ENCODE peak calls at places on chromosomes 13 and 19, in eight cellular contexts. One of them, this sample, is unnamed.

GRCh38 chr13:18948012-18948663 is 233.5 kb downstream of the TUBA3C start:
- DNase-seq in sigmoid colon: no peak
- DNase-seq in stomach: no peak
- DNase-seq in HCT116: no peak
- DNase-seq in breast epithelium: no peak
- DNase-seq in GM12878: no peak
- DNase-seq in endothelial cell of umbilical vein: no peak
- DNase-seq in GM23338: no peak
- DNase-seq in this sample: no peak

GRCh38 chr13:43572601-43573360 is 214.0 kb downstream of the ENOX1 start:
- DNase-seq in stomach: no peak
- DNase-seq in endothelial cell of umbilical vein: no peak
- DNase-seq in GM23338: no peak
- DNase-seq in GM12878: no peak
- DNase-seq in breast epithelium: no peak
- DNase-seq in HCT116: no peak
- DNase-seq in sigmoid colon: no peak
- DNase-seq in this sample: peak; percentile 45

GRCh38 chr13:84609716-84610115 is 727.4 kb upstream of the SLITRK1 start:
- DNase-seq in GM23338: no peak
- DNase-seq in stomach: no peak
- DNase-seq in HCT116: no peak
- DNase-seq in sigmoid colon: no peak
- DNase-seq in endothelial cell of umbilical vein: no peak
- DNase-seq in breast epithelium: no peak
- DNase-seq in GM12878: no peak
- DNase-seq in this sample: no peak

GRCh38 chr13:21297914-21298831 is 121.7 kb downstream of the MRPL57 start:
- DNase-seq in endothelial cell of umbilical vein: peak; percentile 90
- DNase-seq in breast epithelium: peak; percentile 72
- DNase-seq in GM12878: peak; percentile 67
- DNase-seq in stomach: peak; percentile 86
- DNase-seq in GM23338: peak; percentile 97
- DNase-seq in sigmoid colon: peak; percentile 90
- DNase-seq in HCT116: peak; percentile 86
- DNase-seq in this sample: peak; percentile 92

GRCh38 chr19:12969292-12969988 is at the start of gene DAND5:
- DNase-seq in GM23338: peak; percentile 34
- DNase-seq in stomach: peak; percentile 65
- DNase-seq in breast epithelium: no peak
- DNase-seq in GM12878: no peak
- DNase-seq in HCT116: no peak
- DNase-seq in endothelial cell of umbilical vein: no peak
- DNase-seq in sigmoid colon: peak; percentile 89
- DNase-seq in this sample: no peak

GRCh38 chr13:100510208-100510997 is 78.2 kb downstream of the GGACT start:
- DNase-seq in breast epithelium: no peak
- DNase-seq in stomach: no peak
- DNase-seq in GM12878: no peak
- DNase-seq in sigmoid colon: no peak
- DNase-seq in GM23338: peak; percentile 71
- DNase-seq in endothelial cell of umbilical vein: no peak
- DNase-seq in HCT116: no peak
- DNase-seq in this sample: no peak

GRCh38 chr13:74708629-74709028 is 574.4 kb upstream of the KLF12 start:
- DNase-seq in GM23338: no peak
- DNase-seq in sigmoid colon: no peak
- DNase-seq in HCT116: no peak
- DNase-seq in breast epithelium: no peak
- DNase-seq in GM12878: no peak
- DNase-seq in endothelial cell of umbilical vein: no peak
- DNase-seq in stomach: no peak
- DNase-seq in this sample: no peak

GRCh38 chr13:91399189-91400093 is 1.0 kb downstream of the GPC5 start:
- DNase-seq in breast epithelium: no peak
- DNase-seq in GM12878: no peak
- DNase-seq in endothelial cell of umbilical vein: no peak
- DNase-seq in HCT116: no peak
- DNase-seq in sigmoid colon: no peak
- DNase-seq in stomach: no peak
- DNase-seq in GM23338: peak; percentile 43
- DNase-seq in this sample: no peak

GRCh38 chr13:79287994-79288795 is 117.9 kb downstream of the RBM26 start:
- DNase-seq in sigmoid colon: no peak
- DNase-seq in GM23338: peak; percentile 89
- DNase-seq in breast epithelium: no peak
- DNase-seq in HCT116: no peak
- DNase-seq in endothelial cell of umbilical vein: no peak
- DNase-seq in stomach: no peak
- DNase-seq in GM12878: no peak
- DNase-seq in this sample: no peak

GRCh38 chr13:109256866-109257760 is 529.3 kb downstream of the IRS2 start:
- DNase-seq in sigmoid colon: no peak
- DNase-seq in breast epithelium: no peak
- DNase-seq in HCT116: peak; percentile 78
- DNase-seq in GM12878: no peak
- DNase-seq in endothelial cell of umbilical vein: peak; percentile 42
- DNase-seq in stomach: no peak
- DNase-seq in GM23338: peak; percentile 21
- DNase-seq in this sample: no peak

GRCh38 chr19:3554254-3555083 is 2.9 kb downstream of the MFSD12 start:
- DNase-seq in stomach: no peak
- DNase-seq in HCT116: no peak
- DNase-seq in sigmoid colon: no peak
- DNase-seq in GM12878: no peak
- DNase-seq in endothelial cell of umbilical vein: no peak
- DNase-seq in GM23338: no peak
- DNase-seq in breast epithelium: no peak
- DNase-seq in this sample: no peak

GRCh38 chr19:646798-647565 is 7.3 kb downstream of the FGF22 start:
- DNase-seq in HCT116: no peak
- DNase-seq in sigmoid colon: no peak
- DNase-seq in GM23338: no peak
- DNase-seq in GM12878: no peak
- DNase-seq in breast epithelium: no peak
- DNase-seq in endothelial cell of umbilical vein: no peak
- DNase-seq in stomach: no peak
- DNase-seq in this sample: no peak

GRCh38 chr13:47990920-47991466 is 10.1 kb downstream of the SUCLA2 start:
- DNase-seq in sigmoid colon: no peak
- DNase-seq in HCT116: no peak
- DNase-seq in GM23338: no peak
- DNase-seq in breast epithelium: no peak
- DNase-seq in GM12878: no peak
- DNase-seq in endothelial cell of umbilical vein: no peak
- DNase-seq in stomach: no peak
- DNase-seq in this sample: no peak

GRCh38 chr19:37654118-37654517 is 1.1 kb downstream of the ZFP30 start:
- DNase-seq in breast epithelium: no peak
- DNase-seq in GM23338: no peak
- DNase-seq in endothelial cell of umbilical vein: no peak
- DNase-seq in GM12878: no peak
- DNase-seq in HCT116: no peak
- DNase-seq in stomach: no peak
- DNase-seq in sigmoid colon: no peak
- DNase-seq in this sample: no peak
- H3K4me3 ChIP-seq in breast epithelium: peak overlapping the region; percentile 56
- H3K4me3 ChIP-seq in GM23338: peak overlapping the region; percentile 88
- H3K4me3 ChIP-seq in endothelial cell of umbilical vein: peak overlapping the region; percentile 65
- H3K4me3 ChIP-seq in GM12878: peak overlapping the region; percentile 80
- H3K4me3 ChIP-seq in HCT116: peak overlapping the region; percentile 70
- H3K4me3 ChIP-seq in stomach: peak overlapping the region; percentile 71
- H3K4me3 ChIP-seq in sigmoid colon: peak overlapping the region; percentile 72
- H3K4me3 ChIP-seq in this sample: peak overlapping the region; percentile 71

GRCh38 chr13:44842158-44842557 is 147.1 kb downstream of the NUFIP1 start:
- DNase-seq in HCT116: no peak
- DNase-seq in stomach: no peak
- DNase-seq in GM12878: no peak
- DNase-seq in breast epithelium: no peak
- DNase-seq in endothelial cell of umbilical vein: peak; percentile 75
- DNase-seq in GM23338: no peak
- DNase-seq in sigmoid colon: no peak
- DNase-seq in this sample: no peak
- TF ChIP-seq POLR2AphosphoS5 in HCT116: no peak
- TF ChIP-seq POLR2AphosphoS5 in stomach: no peak
- TF ChIP-seq POLR2AphosphoS5 in GM12878: no peak
- TF ChIP-seq POLR2AphosphoS5 in breast epithelium: no peak
- TF ChIP-seq POLR2AphosphoS5 in endothelial cell of umbilical vein: no peak
- TF ChIP-seq POLR2AphosphoS5 in GM23338: no peak
- TF ChIP-seq POLR2AphosphoS5 in sigmoid colon: no peak
- TF ChIP-seq POLR2AphosphoS5 in this sample: no peak

GRCh38 chr19:48966541-48967345 is 1.6 kb downstream of the FTL start:
- DNase-seq in endothelial cell of umbilical vein: no peak
- DNase-seq in GM12878: no peak
- DNase-seq in GM23338: no peak
- DNase-seq in HCT116: no peak
- DNase-seq in sigmoid colon: no peak
- DNase-seq in stomach: no peak
- DNase-seq in breast epithelium: no peak
- DNase-seq in this sample: no peak

GRCh38 chr19:48965806-48966540 is 864 bp downstream of the FTL start:
- DNase-seq in GM12878: peak; percentile 72
- DNase-seq in stomach: peak; percentile 87
- DNase-seq in breast epithelium: peak; percentile 83
- DNase-seq in endothelial cell of umbilical vein: peak; percentile 85
- DNase-seq in HCT116: peak; percentile 73
- DNase-seq in GM23338: peak; percentile 93
- DNase-seq in sigmoid colon: peak; percentile 94
- DNase-seq in this sample: peak; percentile 97

GRCh38 chr19:48968813-48969218 is 3.7 kb downstream of the FTL start:
- DNase-seq in breast epithelium: no peak
- DNase-seq in HCT116: no peak
- DNase-seq in sigmoid colon: peak; percentile 63
- DNase-seq in GM23338: no peak
- DNase-seq in stomach: no peak
- DNase-seq in endothelial cell of umbilical vein: no peak
- DNase-seq in GM12878: no peak
- DNase-seq in this sample: no peak

GRCh38 chr19:48968179-48968661 is 3.1 kb downstream of the FTL start:
- DNase-seq in sigmoid colon: no peak
- DNase-seq in GM23338: no peak
- DNase-seq in stomach: no peak
- DNase-seq in GM12878: no peak
- DNase-seq in breast epithelium: no peak
- DNase-seq in endothelial cell of umbilical vein: no peak
- DNase-seq in HCT116: no peak
- DNase-seq in this sample: no peak

GRCh38 chr19:48967346-48968178 is 2.5 kb downstream of the FTL start:
- DNase-seq in HCT116: no peak
- DNase-seq in breast epithelium: no peak
- DNase-seq in endothelial cell of umbilical vein: no peak
- DNase-seq in GM12878: no peak
- DNase-seq in stomach: no peak
- DNase-seq in GM23338: no peak
- DNase-seq in sigmoid colon: peak; percentile 77
- DNase-seq in this sample: no peak
- H3K27ac ChIP-seq in HCT116: peak overlapping the region; percentile 75
- H3K27ac ChIP-seq in breast epithelium: peak overlapping the region; percentile 93
- H3K27ac ChIP-seq in endothelial cell of umbilical vein: no peak overlapping the region
- H3K27ac ChIP-seq in GM12878: peak overlapping the region; percentile 61
- H3K27ac ChIP-seq in stomach: peak overlapping the region; percentile 97
- H3K27ac ChIP-seq in GM23338: peak overlapping the region; percentile 55
- H3K27ac ChIP-seq in sigmoid colon: peak overlapping the region; percentile 97
- H3K27ac ChIP-seq in this sample: peak overlapping the region; percentile 93

GRCh38 chr19:49439841-49440240 is 1.5 kb downstream of the SLC17A7 start:
- DNase-seq in sigmoid colon: no peak
- DNase-seq in GM23338: no peak
- DNase-seq in breast epithelium: no peak
- DNase-seq in endothelial cell of umbilical vein: no peak
- DNase-seq in stomach: no peak
- DNase-seq in HCT116: no peak
- DNase-seq in GM12878: no peak
- DNase-seq in this sample: no peak
- H3K4me3 ChIP-seq in sigmoid colon: no peak overlapping the region
- H3K4me3 ChIP-seq in GM23338: no peak overlapping the region
- H3K4me3 ChIP-seq in breast epithelium: no peak overlapping the region
- H3K4me3 ChIP-seq in endothelial cell of umbilical vein: no peak overlapping the region
- H3K4me3 ChIP-seq in stomach: no peak overlapping the region
- H3K4me3 ChIP-seq in HCT116: no peak overlapping the region
- H3K4me3 ChIP-seq in GM12878: no peak overlapping the region
- H3K4me3 ChIP-seq in this sample: no peak overlapping the region

DNA sequence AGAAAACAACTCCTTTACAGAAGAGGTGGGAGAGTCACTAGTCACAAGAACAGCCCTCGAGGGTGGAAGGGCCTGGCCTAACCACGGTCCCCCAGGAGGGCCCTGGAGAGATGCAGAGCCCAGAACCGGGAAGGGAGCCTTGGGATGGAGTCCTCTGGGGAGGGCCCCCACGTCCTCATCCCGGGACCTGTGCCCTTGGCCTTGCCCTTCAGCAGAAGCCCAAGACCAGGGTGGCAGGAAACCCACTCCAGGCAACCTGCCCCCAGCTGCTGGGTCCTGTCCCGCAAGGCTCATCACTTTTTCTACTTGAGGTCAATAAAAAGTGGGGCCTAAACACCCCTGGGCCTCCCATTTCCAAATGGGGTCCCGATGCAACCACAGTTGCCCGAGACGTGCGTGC is 2.3 kb upstream of the ATP8B3 start:
- DNase-seq in endothelial cell of umbilical vein: no peak
- DNase-seq in GM23338: no peak
- DNase-seq in sigmoid colon: no peak
- DNase-seq in breast epithelium: no peak
- DNase-seq in GM12878: no peak
- DNase-seq in HCT116: no peak
- DNase-seq in stomach: no peak
- DNase-seq in this sample: no peak
- TF ChIP-seq POLR2AphosphoS5 in endothelial cell of umbilical vein: no peak
- TF ChIP-seq POLR2AphosphoS5 in GM23338: no peak
- TF ChIP-seq POLR2AphosphoS5 in sigmoid colon: no peak
- TF ChIP-seq POLR2AphosphoS5 in breast epithelium: no peak
- TF ChIP-seq POLR2AphosphoS5 in GM12878: no peak
- TF ChIP-seq POLR2AphosphoS5 in HCT116: peak; percentile 29
- TF ChIP-seq POLR2AphosphoS5 in stomach: no peak
- TF ChIP-seq POLR2AphosphoS5 in this sample: no peak

DNA sequence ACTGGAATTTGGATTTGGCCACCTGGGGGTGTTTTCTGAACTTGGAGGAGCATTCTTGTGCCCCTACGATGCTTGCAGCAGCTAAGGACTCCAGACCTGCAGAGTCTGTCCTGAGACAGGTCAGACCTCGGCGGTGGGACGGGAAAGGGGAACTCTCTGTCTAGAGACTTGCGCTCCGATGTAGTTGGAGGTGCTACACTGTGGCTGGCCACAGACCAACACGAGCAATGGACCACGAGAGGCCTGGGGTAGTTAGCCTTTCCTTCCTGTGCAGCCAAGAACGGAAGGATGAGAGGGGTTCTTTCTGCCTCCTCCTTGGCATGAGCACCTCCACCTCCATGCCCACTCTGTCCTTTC is 5.9 kb upstream of the GRAMD1A start:
- DNase-seq in sigmoid colon: no peak
- DNase-seq in GM23338: no peak
- DNase-seq in endothelial cell of umbilical vein: no peak
- DNase-seq in HCT116: no peak
- DNase-seq in breast epithelium: no peak
- DNase-seq in stomach: no peak
- DNase-seq in GM12878: no peak
- DNase-seq in this sample: no peak
- H3K27ac ChIP-seq in sigmoid colon: peak overlapping the region; percentile 12
- H3K27ac ChIP-seq in GM23338: no peak overlapping the region
- H3K27ac ChIP-seq in endothelial cell of umbilical vein: no peak overlapping the region
- H3K27ac ChIP-seq in HCT116: no peak overlapping the region
- H3K27ac ChIP-seq in breast epithelium: peak overlapping the region; percentile 66
- H3K27ac ChIP-seq in stomach: peak overlapping the region; percentile 99
- H3K27ac ChIP-seq in GM12878: no peak overlapping the region
- H3K27ac ChIP-seq in this sample: peak overlapping the region; percentile 65

This sample was measured in esophagus muscularis mucosa.